ENCODE peak calls at places on chromosomes 7 and 10, in seven cellular contexts. One of them, this sample, is unnamed.

GRCh38 chr10:86288695-86289576 is 77.7 kb downstream of the GRID1 start:
- DNase-seq in hippocampal formation: no peak
- DNase-seq in A549: no peak
- DNase-seq in Panc1: no peak
- DNase-seq in KG1: no peak
- DNase-seq in gastrocnemius medialis: no peak
- DNase-seq in lung: peak
- DNase-seq in this sample: no peak

GRCh38 chr10:44853148-44853734 is 57.9 kb upstream of the TMEM72 start:
- DNase-seq in lung: no peak
- DNase-seq in Panc1: no peak
- DNase-seq in A549: no peak
- DNase-seq in KG1: no peak
- DNase-seq in hippocampal formation: no peak
- DNase-seq in gastrocnemius medialis: no peak
- DNase-seq in this sample: no peak

GRCh38 chr10:86813101-86813500 is 56.7 kb downstream of the BMPR1A start:
- DNase-seq in Panc1: no peak
- DNase-seq in hippocampal formation: no peak
- DNase-seq in lung: no peak
- DNase-seq in A549: no peak
- DNase-seq in KG1: no peak
- DNase-seq in gastrocnemius medialis: no peak
- DNase-seq in this sample: no peak

GRCh38 chr7:22193361-22194016 is 163.5 kb downstream of the RAPGEF5 start:
- DNase-seq in gastrocnemius medialis: no peak
- DNase-seq in Panc1: no peak
- DNase-seq in KG1: no peak
- DNase-seq in A549: no peak
- DNase-seq in hippocampal formation: peak
- DNase-seq in lung: no peak
- DNase-seq in this sample: no peak

GRCh38 chr10:11782793-11783557 is 40.2 kb upstream of the PROSER2 start:
- DNase-seq in A549: peak
- DNase-seq in KG1: peak
- DNase-seq in hippocampal formation: peak
- DNase-seq in gastrocnemius medialis: no peak
- DNase-seq in Panc1: peak
- DNase-seq in lung: no peak
- DNase-seq in this sample: no peak

GRCh38 chr10:129593953-129594352 is 126.9 kb downstream of the MGMT start:
- DNase-seq in gastrocnemius medialis: no peak
- DNase-seq in A549: no peak
- DNase-seq in KG1: no peak
- DNase-seq in hippocampal formation: no peak
- DNase-seq in Panc1: no peak
- DNase-seq in lung: no peak
- DNase-seq in this sample: no peak

GRCh38 chr10:101231092-101231491 is 1.8 kb upstream of the LBX1 start:
- DNase-seq in lung: no peak
- DNase-seq in gastrocnemius medialis: no peak
- DNase-seq in KG1: no peak
- DNase-seq in hippocampal formation: no peak
- DNase-seq in A549: no peak
- DNase-seq in Panc1: no peak
- DNase-seq in this sample: no peak

GRCh38 chr7:37096341-37096740 is 352.3 kb downstream of the ELMO1 start:
- DNase-seq in lung: no peak
- DNase-seq in Panc1: no peak
- DNase-seq in hippocampal formation: no peak
- DNase-seq in KG1: no peak
- DNase-seq in A549: no peak
- DNase-seq in gastrocnemius medialis: no peak
- DNase-seq in this sample: no peak

GRCh38 chr7:150992833-150993302 is 2.1 kb downstream of the NOS3 start:
- DNase-seq in A549: no peak
- DNase-seq in KG1: no peak
- DNase-seq in lung: no peak
- DNase-seq in gastrocnemius medialis: no peak
- DNase-seq in hippocampal formation: no peak
- DNase-seq in Panc1: no peak
- DNase-seq in this sample: no peak

GRCh38 chr7:157027568-157028527 is 17.4 kb upstream of the MNX1 start:
- DNase-seq in lung: no peak
- DNase-seq in KG1: no peak
- DNase-seq in gastrocnemius medialis: no peak
- DNase-seq in Panc1: no peak
- DNase-seq in A549: no peak
- DNase-seq in hippocampal formation: no peak
- DNase-seq in this sample: no peak

GRCh38 chr10:77582710-77583115 is 54.9 kb downstream of the KCNMA1 start:
- DNase-seq in gastrocnemius medialis: peak
- DNase-seq in Panc1: peak
- DNase-seq in hippocampal formation: no peak
- DNase-seq in A549: peak
- DNase-seq in lung: no peak
- DNase-seq in KG1: no peak
- DNase-seq in this sample: no peak

GRCh38 chr7:34751725-34752643 is 94.0 kb downstream of the NPSR1 start:
- DNase-seq in hippocampal formation: no peak
- DNase-seq in Panc1: no peak
- DNase-seq in gastrocnemius medialis: no peak
- DNase-seq in lung: no peak
- DNase-seq in KG1: no peak
- DNase-seq in A549: no peak
- DNase-seq in this sample: no peak

GRCh38 chr10:70918851-70919530 is 30.6 kb upstream of the PCBD1 start:
- DNase-seq in hippocampal formation: no peak
- DNase-seq in A549: no peak
- DNase-seq in lung: no peak
- DNase-seq in Panc1: no peak
- DNase-seq in gastrocnemius medialis: no peak
- DNase-seq in KG1: no peak
- DNase-seq in this sample: no peak

GRCh38 chr7:47039899-47040298 is 542.0 kb downstream of the TNS3 start:
- DNase-seq in gastrocnemius medialis: no peak
- DNase-seq in Panc1: no peak
- DNase-seq in A549: no peak
- DNase-seq in lung: no peak
- DNase-seq in hippocampal formation: no peak
- DNase-seq in KG1: no peak
- DNase-seq in this sample: no peak

GRCh38 chr7:36570508-36571219 is 153.6 kb downstream of the AOAH start:
- DNase-seq in lung: no peak
- DNase-seq in KG1: no peak
- DNase-seq in Panc1: no peak
- DNase-seq in hippocampal formation: no peak
- DNase-seq in gastrocnemius medialis: no peak
- DNase-seq in A549: no peak
- DNase-seq in this sample: no peak

GRCh38 chr10:78935697-78936407 is 132.9 kb upstream of the ZMIZ1 start:
- DNase-seq in gastrocnemius medialis: peak
- DNase-seq in A549: no peak
- DNase-seq in hippocampal formation: no peak
- DNase-seq in Panc1: no peak
- DNase-seq in lung: no peak
- DNase-seq in KG1: no peak
- DNase-seq in this sample: no peak

GRCh38 chr7:155291045-155291530 is 6.6 kb upstream of the INSIG1 start:
- DNase-seq in gastrocnemius medialis: no peak
- DNase-seq in lung: peak
- DNase-seq in hippocampal formation: no peak
- DNase-seq in KG1: no peak
- DNase-seq in A549: peak
- DNase-seq in Panc1: no peak
- DNase-seq in this sample: no peak

GRCh38 chr7:156017916-156018700 is 205.8 kb upstream of the SHH start:
- DNase-seq in A549: no peak
- DNase-seq in KG1: no peak
- DNase-seq in hippocampal formation: no peak
- DNase-seq in gastrocnemius medialis: no peak
- DNase-seq in Panc1: no peak
- DNase-seq in lung: no peak
- DNase-seq in this sample: no peak

GRCh38 chr7:55071411-55072188 is 52.8 kb downstream of the EGFR start:
- DNase-seq in Panc1: no peak
- DNase-seq in KG1: no peak
- DNase-seq in gastrocnemius medialis: no peak
- DNase-seq in lung: no peak
- DNase-seq in hippocampal formation: peak
- DNase-seq in A549: no peak
- DNase-seq in this sample: no peak

GRCh38 chr7:23907012-23907411 is 197.0 kb downstream of the STK31 start:
- DNase-seq in lung: no peak
- DNase-seq in gastrocnemius medialis: no peak
- DNase-seq in Panc1: no peak
- DNase-seq in KG1: no peak
- DNase-seq in A549: no peak
- DNase-seq in hippocampal formation: no peak
- DNase-seq in this sample: no peak

GRCh38 chr7:68107256-68107655 is 1110.6 kb downstream of the TYW1 start:
- DNase-seq in hippocampal formation: no peak
- DNase-seq in lung: no peak
- DNase-seq in Panc1: no peak
- DNase-seq in KG1: no peak
- DNase-seq in gastrocnemius medialis: no peak
- DNase-seq in A549: no peak
- DNase-seq in this sample: no peak

GRCh38 chr7:158395349-158395748 is 192.3 kb downstream of the PTPRN2 start:
- DNase-seq in Panc1: no peak
- DNase-seq in lung: no peak
- DNase-seq in gastrocnemius medialis: no peak
- DNase-seq in KG1: no peak
- DNase-seq in hippocampal formation: no peak
- DNase-seq in A549: no peak
- DNase-seq in this sample: no peak

This sample was measured in SK-N-MC.